ENCODE peak calls at places on chromosomes 7 and 10, in five cellular contexts. One of them, this sample, is unnamed.

GRCh38 chr10:133226251-133226808 is 3.7 kb upstream of the UTF1 start:
- DNase-seq in fibroblast of the aortic adventitia: no peak
- DNase-seq in bronchial epithelial cell: no peak
- DNase-seq in esophagus muscularis mucosa: no peak
- DNase-seq in AG04450: no peak
- DNase-seq in this sample: no peak

GRCh38 chr10:43234471-43235041 is 32.3 kb downstream of the RASGEF1A start:
- DNase-seq in esophagus muscularis mucosa: no peak
- DNase-seq in AG04450: no peak
- DNase-seq in bronchial epithelial cell: no peak
- DNase-seq in fibroblast of the aortic adventitia: no peak
- DNase-seq in this sample: no peak

GRCh38 chr7:107966701-107967100 is 36.3 kb downstream of the LAMB1 start:
- DNase-seq in AG04450: no peak
- DNase-seq in bronchial epithelial cell: peak
- DNase-seq in esophagus muscularis mucosa: no peak
- DNase-seq in fibroblast of the aortic adventitia: peak
- DNase-seq in this sample: peak

GRCh38 chr7:4134631-4135030 is 547.5 kb upstream of the FOXK1 start:
- DNase-seq in AG04450: no peak
- DNase-seq in esophagus muscularis mucosa: no peak
- DNase-seq in bronchial epithelial cell: no peak
- DNase-seq in fibroblast of the aortic adventitia: no peak
- DNase-seq in this sample: no peak

GRCh38 chr7:226281-226882 is 34.0 kb downstream of the FAM20C start:
- DNase-seq in esophagus muscularis mucosa: no peak
- DNase-seq in AG04450: no peak
- DNase-seq in bronchial epithelial cell: peak
- DNase-seq in fibroblast of the aortic adventitia: peak
- DNase-seq in this sample: peak

GRCh38 chr7:82821037-82821436 is 341.6 kb downstream of the PCLO start:
- DNase-seq in esophagus muscularis mucosa: no peak
- DNase-seq in fibroblast of the aortic adventitia: no peak
- DNase-seq in AG04450: no peak
- DNase-seq in bronchial epithelial cell: no peak
- DNase-seq in this sample: no peak

GRCh38 chr10:49781247-49781646 is 19.1 kb upstream of the OGDHL start:
- DNase-seq in fibroblast of the aortic adventitia: peak
- DNase-seq in AG04450: no peak
- DNase-seq in esophagus muscularis mucosa: no peak
- DNase-seq in bronchial epithelial cell: peak
- DNase-seq in this sample: peak

GRCh38 chr10:46239247-46239646 is 47.5 kb upstream of the ANTXRL start:
- DNase-seq in bronchial epithelial cell: peak
- DNase-seq in AG04450: no peak
- DNase-seq in esophagus muscularis mucosa: no peak
- DNase-seq in fibroblast of the aortic adventitia: peak
- DNase-seq in this sample: peak

GRCh38 chr10:30606313-30606712 is 23.2 kb downstream of the LYZL2 start:
- DNase-seq in fibroblast of the aortic adventitia: no peak
- DNase-seq in AG04450: no peak
- DNase-seq in bronchial epithelial cell: peak
- DNase-seq in esophagus muscularis mucosa: no peak
- DNase-seq in this sample: no peak

GRCh38 chr7:27169658-27170493 is 4.2 kb downstream of the HOXA10 start:
- DNase-seq in esophagus muscularis mucosa: no peak
- DNase-seq in fibroblast of the aortic adventitia: no peak
- DNase-seq in bronchial epithelial cell: no peak
- DNase-seq in AG04450: no peak
- DNase-seq in this sample: no peak

GRCh38 chr10:131701131-131701947 is 199.5 kb upstream of the PPP2R2D start:
- DNase-seq in AG04450: no peak
- DNase-seq in fibroblast of the aortic adventitia: no peak
- DNase-seq in bronchial epithelial cell: no peak
- DNase-seq in esophagus muscularis mucosa: no peak
- DNase-seq in this sample: no peak

GRCh38 chr7:123871998-123872867 is 27.3 kb downstream of the HYAL4 start:
- DNase-seq in bronchial epithelial cell: peak
- DNase-seq in fibroblast of the aortic adventitia: peak
- DNase-seq in AG04450: peak
- DNase-seq in esophagus muscularis mucosa: no peak
- DNase-seq in this sample: peak

GRCh38 chr10:29627201-29628105 is 7.3 kb downstream of the SVIL start:
- DNase-seq in bronchial epithelial cell: peak
- DNase-seq in esophagus muscularis mucosa: no peak
- DNase-seq in AG04450: no peak
- DNase-seq in fibroblast of the aortic adventitia: peak
- DNase-seq in this sample: peak

GRCh38 chr7:132939495-132939894 is 142.4 kb downstream of the CHCHD3 start:
- DNase-seq in esophagus muscularis mucosa: no peak
- DNase-seq in fibroblast of the aortic adventitia: no peak
- DNase-seq in AG04450: no peak
- DNase-seq in bronchial epithelial cell: no peak
- DNase-seq in this sample: no peak

GRCh38 chr7:114418117-114418516 is 3.5 kb downstream of the FOXP2 start:
- DNase-seq in fibroblast of the aortic adventitia: no peak
- DNase-seq in bronchial epithelial cell: no peak
- DNase-seq in esophagus muscularis mucosa: no peak
- DNase-seq in AG04450: no peak
- DNase-seq in this sample: no peak

GRCh38 chr10:67666416-67667043 is 29.5 kb downstream of the CTNNA3 start:
- DNase-seq in bronchial epithelial cell: peak
- DNase-seq in fibroblast of the aortic adventitia: peak
- DNase-seq in AG04450: no peak
- DNase-seq in esophagus muscularis mucosa: no peak
- DNase-seq in this sample: peak

GRCh38 chr10:132447446-132448247 is 50.6 kb downstream of the PWWP2B start:
- DNase-seq in AG04450: peak
- DNase-seq in fibroblast of the aortic adventitia: peak
- DNase-seq in esophagus muscularis mucosa: no peak
- DNase-seq in bronchial epithelial cell: peak
- DNase-seq in this sample: peak

GRCh38 chr7:95596183-95597135 is at the start of gene PDK4:
- DNase-seq in esophagus muscularis mucosa: peak
- DNase-seq in bronchial epithelial cell: no peak
- DNase-seq in AG04450: no peak
- DNase-seq in fibroblast of the aortic adventitia: peak
- DNase-seq in this sample: peak

GRCh38 chr10:63515002-63515763 is 6.0 kb upstream of the REEP3 start:
- DNase-seq in esophagus muscularis mucosa: no peak
- DNase-seq in AG04450: no peak
- DNase-seq in bronchial epithelial cell: peak
- DNase-seq in fibroblast of the aortic adventitia: peak
- DNase-seq in this sample: peak

GRCh38 chr7:17044396-17044795 is 162.6 kb upstream of the AGR3 start:
- DNase-seq in AG04450: no peak
- DNase-seq in fibroblast of the aortic adventitia: no peak
- DNase-seq in esophagus muscularis mucosa: no peak
- DNase-seq in bronchial epithelial cell: no peak
- DNase-seq in this sample: no peak

GRCh38 chr10:28939352-28940157 is 262.2 kb downstream of the BAMBI start:
- DNase-seq in esophagus muscularis mucosa: no peak
- DNase-seq in AG04450: no peak
- DNase-seq in bronchial epithelial cell: peak
- DNase-seq in fibroblast of the aortic adventitia: peak
- DNase-seq in this sample: peak

GRCh38 chr10:24168258-24169170 is 40.4 kb upstream of the KIAA1217 start:
- DNase-seq in AG04450: no peak
- DNase-seq in esophagus muscularis mucosa: peak
- DNase-seq in bronchial epithelial cell: peak
- DNase-seq in fibroblast of the aortic adventitia: peak
- DNase-seq in this sample: no peak

GRCh38 chr7:23531794-23532489 is at the start of gene TRA2A:
- DNase-seq in AG04450: peak
- DNase-seq in bronchial epithelial cell: peak
- DNase-seq in fibroblast of the aortic adventitia: peak
- DNase-seq in esophagus muscularis mucosa: peak
- DNase-seq in this sample: peak

GRCh38 chr7:127578711-127579275 is 6.6 kb downstream of the GCC1 start:
- DNase-seq in AG04450: no peak
- DNase-seq in fibroblast of the aortic adventitia: peak
- DNase-seq in bronchial epithelial cell: no peak
- DNase-seq in esophagus muscularis mucosa: no peak
- DNase-seq in this sample: no peak

GRCh38 chr10:9814285-9814866 is 1203.3 kb upstream of the CELF2 start:
- DNase-seq in bronchial epithelial cell: no peak
- DNase-seq in fibroblast of the aortic adventitia: no peak
- DNase-seq in AG04450: no peak
- DNase-seq in esophagus muscularis mucosa: no peak
- DNase-seq in this sample: peak

GRCh38 chr7:143042821-143043271 is 9.3 kb upstream of the OR6V1 start:
- DNase-seq in fibroblast of the aortic adventitia: peak
- DNase-seq in bronchial epithelial cell: no peak
- DNase-seq in esophagus muscularis mucosa: no peak
- DNase-seq in AG04450: no peak
- DNase-seq in this sample: peak

GRCh38 chr7:76338298-76339084 is 20.3 kb downstream of the YWHAG start:
- DNase-seq in fibroblast of the aortic adventitia: peak
- DNase-seq in bronchial epithelial cell: peak
- DNase-seq in esophagus muscularis mucosa: no peak
- DNase-seq in AG04450: no peak
- DNase-seq in this sample: peak

GRCh38 chr7:142153400-142153799 is 41.9 kb downstream of the MGAM2 start:
- DNase-seq in esophagus muscularis mucosa: no peak
- DNase-seq in fibroblast of the aortic adventitia: no peak
- DNase-seq in AG04450: no peak
- DNase-seq in bronchial epithelial cell: peak
- DNase-seq in this sample: no peak

GRCh38 chr7:102317231-102318059 is 30.8 kb downstream of the SH2B2 start:
- DNase-seq in AG04450: no peak
- DNase-seq in fibroblast of the aortic adventitia: no peak
- DNase-seq in esophagus muscularis mucosa: no peak
- DNase-seq in bronchial epithelial cell: no peak
- DNase-seq in this sample: no peak

GRCh38 chr10:85492684-85493083 is 873.9 kb downstream of the GRID1 start:
- DNase-seq in AG04450: no peak
- DNase-seq in fibroblast of the aortic adventitia: no peak
- DNase-seq in esophagus muscularis mucosa: no peak
- DNase-seq in bronchial epithelial cell: no peak
- DNase-seq in this sample: no peak

GRCh38 chr7:36473454-36474282 is 84.0 kb downstream of the ANLN start:
- DNase-seq in esophagus muscularis mucosa: no peak
- DNase-seq in fibroblast of the aortic adventitia: no peak
- DNase-seq in bronchial epithelial cell: peak
- DNase-seq in AG04450: no peak
- DNase-seq in this sample: no peak

GRCh38 chr10:117226813-117227451 is 14.0 kb upstream of the SLC18A2 start:
- DNase-seq in fibroblast of the aortic adventitia: peak
- DNase-seq in AG04450: no peak
- DNase-seq in bronchial epithelial cell: peak
- DNase-seq in esophagus muscularis mucosa: no peak
- DNase-seq in this sample: peak
- TF ChIP-seq CTCF in fibroblast of the aortic adventitia: peak
- TF ChIP-seq CTCF in AG04450: peak
- TF ChIP-seq CTCF in bronchial epithelial cell: peak
- TF ChIP-seq CTCF in esophagus muscularis mucosa: no peak
- TF ChIP-seq CTCF in this sample: peak

GRCh38 chr10:94102436-94102835 is 108.7 kb downstream of the PLCE1 start:
- DNase-seq in esophagus muscularis mucosa: peak
- DNase-seq in fibroblast of the aortic adventitia: no peak
- DNase-seq in bronchial epithelial cell: no peak
- DNase-seq in AG04450: no peak
- DNase-seq in this sample: no peak

GRCh38 chr10:94104316-94105060 is 110.8 kb downstream of the PLCE1 start:
- DNase-seq in fibroblast of the aortic adventitia: no peak
- DNase-seq in esophagus muscularis mucosa: peak
- DNase-seq in bronchial epithelial cell: peak
- DNase-seq in AG04450: no peak
- DNase-seq in this sample: no peak

GRCh38 chr10:94105226-94105625 is 111.5 kb downstream of the PLCE1 start:
- DNase-seq in bronchial epithelial cell: no peak
- DNase-seq in esophagus muscularis mucosa: peak
- DNase-seq in AG04450: no peak
- DNase-seq in fibroblast of the aortic adventitia: no peak
- DNase-seq in this sample: no peak

GRCh38 chr10:94103192-94103591 is 109.5 kb downstream of the PLCE1 start:
- DNase-seq in esophagus muscularis mucosa: peak
- DNase-seq in AG04450: no peak
- DNase-seq in fibroblast of the aortic adventitia: no peak
- DNase-seq in bronchial epithelial cell: no peak
- DNase-seq in this sample: no peak

DNA sequence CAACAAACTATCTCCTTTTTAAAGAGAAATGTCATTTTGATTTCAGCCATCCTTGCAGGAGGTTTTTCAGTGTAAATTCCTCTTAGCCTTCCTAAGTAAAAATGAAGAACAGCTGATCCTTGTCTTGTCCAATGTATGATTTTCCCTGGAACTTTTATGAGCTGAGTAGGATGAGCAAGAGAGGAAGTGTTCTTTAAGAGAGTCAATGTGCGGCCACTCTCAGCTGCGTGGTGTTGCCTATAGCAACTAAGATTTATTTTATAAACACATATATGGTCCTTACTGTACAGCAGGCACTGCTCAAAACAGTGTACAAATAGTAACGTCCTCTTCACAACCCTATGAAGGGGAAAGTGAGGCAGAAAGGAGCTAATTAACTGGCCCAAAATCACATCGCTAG is 110.2 kb downstream of the PLCE1 start:
- DNase-seq in fibroblast of the aortic adventitia: no peak
- DNase-seq in AG04450: peak
- DNase-seq in bronchial epithelial cell: no peak
- DNase-seq in esophagus muscularis mucosa: no peak
- DNase-seq in this sample: peak
- H3K4me3 ChIP-seq in fibroblast of the aortic adventitia: no peak
- H3K4me3 ChIP-seq in AG04450: no peak
- H3K4me3 ChIP-seq in bronchial epithelial cell: no peak
- H3K4me3 ChIP-seq in esophagus muscularis mucosa: no peak
- H3K4me3 ChIP-seq in this sample: no peak

GRCh38 chr7:1569833-1570632 is at the start of gene PSMG3:
- DNase-seq in AG04450: peak
- DNase-seq in esophagus muscularis mucosa: peak
- DNase-seq in bronchial epithelial cell: peak
- DNase-seq in fibroblast of the aortic adventitia: peak
- DNase-seq in this sample: peak
- TF ChIP-seq CTCF in AG04450: peak
- TF ChIP-seq CTCF in esophagus muscularis mucosa: peak
- TF ChIP-seq CTCF in bronchial epithelial cell: no peak
- TF ChIP-seq CTCF in fibroblast of the aortic adventitia: peak
- TF ChIP-seq CTCF in this sample: peak

GRCh38 chr7:151306374-151306773 is 35.2 kb upstream of the NUB1 start:
- DNase-seq in bronchial epithelial cell: no peak
- DNase-seq in esophagus muscularis mucosa: no peak
- DNase-seq in fibroblast of the aortic adventitia: no peak
- DNase-seq in AG04450: no peak
- DNase-seq in this sample: no peak

GRCh38 chr7:151307536-151307935 is 34.1 kb upstream of the NUB1 start:
- DNase-seq in bronchial epithelial cell: no peak
- DNase-seq in esophagus muscularis mucosa: no peak
- DNase-seq in fibroblast of the aortic adventitia: no peak
- DNase-seq in AG04450: no peak
- DNase-seq in this sample: no peak

GRCh38 chr7:151302531-151302930 is 39.1 kb upstream of the NUB1 start:
- DNase-seq in AG04450: no peak
- DNase-seq in esophagus muscularis mucosa: no peak
- DNase-seq in fibroblast of the aortic adventitia: no peak
- DNase-seq in bronchial epithelial cell: no peak
- DNase-seq in this sample: no peak

GRCh38 chr7:151306860-151307259 is 34.8 kb upstream of the NUB1 start:
- DNase-seq in fibroblast of the aortic adventitia: no peak
- DNase-seq in AG04450: no peak
- DNase-seq in esophagus muscularis mucosa: no peak
- DNase-seq in bronchial epithelial cell: no peak
- DNase-seq in this sample: no peak

GRCh38 chr7:151304856-151305255 is 36.8 kb upstream of the NUB1 start:
- DNase-seq in esophagus muscularis mucosa: no peak
- DNase-seq in AG04450: no peak
- DNase-seq in bronchial epithelial cell: peak
- DNase-seq in fibroblast of the aortic adventitia: no peak
- DNase-seq in this sample: no peak
- H3K4me3 ChIP-seq in esophagus muscularis mucosa: no peak
- H3K4me3 ChIP-seq in AG04450: peak
- H3K4me3 ChIP-seq in bronchial epithelial cell: no peak
- H3K4me3 ChIP-seq in fibroblast of the aortic adventitia: no peak
- H3K4me3 ChIP-seq in this sample: peak

This sample was measured in AG10803.